ENCODE peak calls at places on chromosomes 3 and 15, in nine cellular contexts. N, L, I, R, H, T, Y, C and M are unnamed samples.

GRCh38 chr3:171953300-171954022 is 85.9 kb upstream of the FNDC3B start:
- DNase-seq in N (no peak), L (no peak), I (no peak), R (no peak), H (no peak), T (peak), Y (no peak), C (no peak), M (no peak)

GRCh38 chr3:189941679-189942078 is 179.0 kb downstream of the P3H2 start:
- DNase-seq in N (no peak), L (no peak), I (no peak), R (no peak), H (no peak), T (peak), Y (no peak), C (no peak), M (peak)

GRCh38 chr3:24174637-24175036 is 229.6 kb downstream of the NR1D2 start:
- DNase-seq in N (no peak), L (no peak), I (no peak), R (no peak), H (no peak), T (no peak), Y (no peak), C (no peak), M (no peak)

GRCh38 chr15:38555686-38556334 is 8.8 kb downstream of the RASGRP1 start:
- DNase-seq in N (no peak), L (no peak), I (no peak), R (no peak), H (peak), T (peak), Y (no peak), C (no peak), M (peak)

GRCh38 chr3:20141841-20142240 is 44.2 kb downstream of the SGO1 start:
- DNase-seq in N (peak), L (no peak), I (no peak), R (peak), H (no peak), T (no peak), Y (no peak), C (no peak), M (peak)

GRCh38 chr3:72176537-72177041 is 391.6 kb upstream of the PROK2 start:
- DNase-seq in N (no peak), L (no peak), I (no peak), R (no peak), H (no peak), T (no peak), Y (no peak), C (no peak), M (no peak)

GRCh38 chr15:96146711-96147110 is 183.8 kb upstream of the NR2F2 start:
- DNase-seq in N (no peak), L (no peak), I (no peak), R (no peak), H (no peak), T (no peak), Y (no peak), C (no peak), M (peak)

GRCh38 chr15:65334586-65335231 is 30.2 kb downstream of the RNU5B-1 start:
- DNase-seq in N (no peak), L (no peak), I (no peak), R (no peak), H (no peak), T (no peak), Y (no peak), C (no peak), M (peak)

GRCh38 chr3:95189348-95189747 is 1126.5 kb downstream of the NSUN3 start:
- DNase-seq in N (no peak), L (no peak), I (no peak), R (no peak), H (no peak), T (no peak), Y (no peak), C (no peak), M (no peak)

GRCh38 chr15:86183765-86184491 is 104.3 kb downstream of the AGBL1 start:
- DNase-seq in N (peak), L (peak), I (no peak), R (no peak), H (no peak), T (peak), Y (peak), C (no peak), M (no peak)

GRCh38 chr3:130379274-130379673 is 33.8 kb downstream of the COL6A5 start:
- DNase-seq in N (no peak), L (no peak), I (no peak), R (no peak), H (no peak), T (peak), Y (no peak), C (peak), M (peak)

GRCh38 chr3:172177046-172177445 is 137.7 kb downstream of the FNDC3B start:
- DNase-seq in N (no peak), L (no peak), I (no peak), R (no peak), H (no peak), T (no peak), Y (no peak), C (no peak), M (peak)

GRCh38 chr3:14793126-14793857 is 25.5 kb upstream of the FGD5 start:
- DNase-seq in N (no peak), L (no peak), I (no peak), R (peak), H (no peak), T (no peak), Y (no peak), C (no peak), M (no peak)